ENCODE peak calls at places on chromosomes 5 and 9, in eight cellular contexts. One of them, this sample, is unnamed. For H3K27me3 and H3K36me3, the result is how much of the 10 kb centered on the place peaks cover.

GRCh38 chr5:37792976-37793328 is 46.9 kb downstream of the GDNF start:
- DNase-seq in transverse colon: no peak
- DNase-seq in heart left ventricle: no peak
- DNase-seq in stomach: no peak
- DNase-seq in cardiac muscle cell: no peak
- DNase-seq in CD8-positive, alpha-beta memory T cell: no peak
- DNase-seq in DND-41: no peak
- DNase-seq in H7: no peak
- DNase-seq in this sample: no peak

GRCh38 chr9:121750715-121751623 is 99.5 kb downstream of the DAB2IP start:
- DNase-seq in transverse colon: no peak
- DNase-seq in heart left ventricle: no peak
- DNase-seq in stomach: peak
- DNase-seq in cardiac muscle cell: no peak
- DNase-seq in CD8-positive, alpha-beta memory T cell: no peak
- DNase-seq in DND-41: no peak
- DNase-seq in H7: no peak
- DNase-seq in this sample: no peak

GRCh38 chr5:123875444-123876264 is 363.7 kb downstream of the CSNK1G3 start:
- DNase-seq in transverse colon: peak
- DNase-seq in heart left ventricle: no peak
- DNase-seq in stomach: no peak
- DNase-seq in cardiac muscle cell: peak
- DNase-seq in CD8-positive, alpha-beta memory T cell: no peak
- DNase-seq in DND-41: no peak
- DNase-seq in H7: peak
- DNase-seq in this sample: peak

GRCh38 chr5:168168978-168169696 is 122.3 kb upstream of the WWC1 start:
- DNase-seq in transverse colon: no peak
- DNase-seq in heart left ventricle: no peak
- DNase-seq in stomach: no peak
- DNase-seq in cardiac muscle cell: no peak
- DNase-seq in CD8-positive, alpha-beta memory T cell: no peak
- DNase-seq in DND-41: no peak
- DNase-seq in H7: no peak
- DNase-seq in this sample: no peak

GRCh38 chr9:75438716-75439115 is 350.4 kb downstream of the OSTF1 start:
- DNase-seq in transverse colon: no peak
- DNase-seq in heart left ventricle: no peak
- DNase-seq in stomach: no peak
- DNase-seq in cardiac muscle cell: no peak
- DNase-seq in CD8-positive, alpha-beta memory T cell: no peak
- DNase-seq in DND-41: no peak
- DNase-seq in H7: no peak
- DNase-seq in this sample: no peak

GRCh38 chr5:130110333-130110732 is 206.1 kb downstream of the CHSY3 start:
- DNase-seq in transverse colon: no peak
- DNase-seq in heart left ventricle: no peak
- DNase-seq in stomach: no peak
- DNase-seq in cardiac muscle cell: no peak
- DNase-seq in CD8-positive, alpha-beta memory T cell: no peak
- DNase-seq in DND-41: no peak
- DNase-seq in H7: no peak
- DNase-seq in this sample: peak

GRCh38 chr5:88606626-88607025 is 276.4 kb downstream of the MEF2C start:
- DNase-seq in transverse colon: no peak
- DNase-seq in heart left ventricle: no peak
- DNase-seq in stomach: no peak
- DNase-seq in cardiac muscle cell: no peak
- DNase-seq in CD8-positive, alpha-beta memory T cell: no peak
- DNase-seq in DND-41: no peak
- DNase-seq in H7: no peak
- DNase-seq in this sample: no peak

GRCh38 chr9:4850611-4851010 is 57.9 kb downstream of the RCL1 start:
- DNase-seq in transverse colon: no peak
- DNase-seq in heart left ventricle: no peak
- DNase-seq in stomach: no peak
- DNase-seq in cardiac muscle cell: no peak
- DNase-seq in CD8-positive, alpha-beta memory T cell: no peak
- DNase-seq in DND-41: no peak
- DNase-seq in H7: no peak
- DNase-seq in this sample: no peak

GRCh38 chr5:127206320-127207113 is 84.1 kb upstream of the MEGF10 start:
- DNase-seq in transverse colon: no peak
- DNase-seq in heart left ventricle: no peak
- DNase-seq in stomach: no peak
- DNase-seq in cardiac muscle cell: no peak
- DNase-seq in CD8-positive, alpha-beta memory T cell: no peak
- DNase-seq in DND-41: no peak
- DNase-seq in H7: no peak
- DNase-seq in this sample: no peak

GRCh38 chr9:134068742-134069535 is 1.1 kb upstream of the BRD3 start:
- DNase-seq in transverse colon: no peak
- DNase-seq in heart left ventricle: peak
- DNase-seq in stomach: peak
- DNase-seq in cardiac muscle cell: no peak
- DNase-seq in CD8-positive, alpha-beta memory T cell: no peak
- DNase-seq in DND-41: no peak
- DNase-seq in H7: peak
- DNase-seq in this sample: peak

GRCh38 chr5:124812771-124813358 is 66.4 kb upstream of the ZNF608 start:
- DNase-seq in transverse colon: no peak
- DNase-seq in heart left ventricle: no peak
- DNase-seq in stomach: no peak
- DNase-seq in cardiac muscle cell: no peak
- DNase-seq in CD8-positive, alpha-beta memory T cell: no peak
- DNase-seq in DND-41: no peak
- DNase-seq in H7: no peak
- DNase-seq in this sample: no peak

GRCh38 chr5:69250593-69250992 is 15.9 kb downstream of the CDK7 start:
- DNase-seq in transverse colon: no peak
- DNase-seq in heart left ventricle: no peak
- DNase-seq in stomach: no peak
- DNase-seq in cardiac muscle cell: no peak
- DNase-seq in CD8-positive, alpha-beta memory T cell: no peak
- DNase-seq in DND-41: no peak
- DNase-seq in H7: no peak
- DNase-seq in this sample: no peak

GRCh38 chr9:32419921-32420320 is 35.5 kb downstream of the ACO1 start:
- DNase-seq in transverse colon: no peak
- DNase-seq in heart left ventricle: no peak
- DNase-seq in stomach: no peak
- DNase-seq in cardiac muscle cell: no peak
- DNase-seq in CD8-positive, alpha-beta memory T cell: no peak
- DNase-seq in DND-41: no peak
- DNase-seq in H7: no peak
- DNase-seq in this sample: no peak

GRCh38 chr5:160747963-160748362 is 104.0 kb downstream of the ATP10B start:
- DNase-seq in transverse colon: peak
- DNase-seq in heart left ventricle: no peak
- DNase-seq in stomach: no peak
- DNase-seq in cardiac muscle cell: peak
- DNase-seq in CD8-positive, alpha-beta memory T cell: no peak
- DNase-seq in DND-41: peak
- DNase-seq in H7: no peak
- DNase-seq in this sample: no peak

GRCh38 chr5:173808079-173808808 is 79.9 kb upstream of the CPEB4 start:
- DNase-seq in transverse colon: no peak
- DNase-seq in heart left ventricle: no peak
- DNase-seq in stomach: no peak
- DNase-seq in cardiac muscle cell: no peak
- DNase-seq in CD8-positive, alpha-beta memory T cell: no peak
- DNase-seq in DND-41: no peak
- DNase-seq in H7: no peak
- DNase-seq in this sample: no peak

GRCh38 chr5:11182441-11183080 is 421.5 kb upstream of the DAP start:
- DNase-seq in transverse colon: no peak
- DNase-seq in heart left ventricle: no peak
- DNase-seq in stomach: no peak
- DNase-seq in cardiac muscle cell: peak
- DNase-seq in CD8-positive, alpha-beta memory T cell: no peak
- DNase-seq in DND-41: no peak
- DNase-seq in H7: peak
- DNase-seq in this sample: peak

GRCh38 chr5:159021360-159022177 is 78.1 kb downstream of the EBF1 start:
- DNase-seq in transverse colon: no peak
- DNase-seq in heart left ventricle: no peak
- DNase-seq in stomach: no peak
- DNase-seq in cardiac muscle cell: no peak
- DNase-seq in CD8-positive, alpha-beta memory T cell: no peak
- DNase-seq in DND-41: no peak
- DNase-seq in H7: no peak
- DNase-seq in this sample: peak

GRCh38 chr9:90969021-90969675 is 167.5 kb downstream of the SYK start:
- DNase-seq in transverse colon: no peak
- DNase-seq in heart left ventricle: no peak
- DNase-seq in stomach: no peak
- DNase-seq in cardiac muscle cell: no peak
- DNase-seq in CD8-positive, alpha-beta memory T cell: no peak
- DNase-seq in DND-41: no peak
- DNase-seq in H7: no peak
- DNase-seq in this sample: peak

GRCh38 chr9:90974007-90974406 is 172.4 kb downstream of the SYK start:
- DNase-seq in transverse colon: no peak
- DNase-seq in heart left ventricle: no peak
- DNase-seq in stomach: no peak
- DNase-seq in cardiac muscle cell: no peak
- DNase-seq in CD8-positive, alpha-beta memory T cell: no peak
- DNase-seq in DND-41: no peak
- DNase-seq in H7: no peak
- DNase-seq in this sample: no peak

GRCh38 chr9:90970603-90971002 is 169.0 kb downstream of the SYK start:
- DNase-seq in transverse colon: no peak
- DNase-seq in heart left ventricle: no peak
- DNase-seq in stomach: no peak
- DNase-seq in cardiac muscle cell: no peak
- DNase-seq in CD8-positive, alpha-beta memory T cell: no peak
- DNase-seq in DND-41: no peak
- DNase-seq in H7: no peak
- DNase-seq in this sample: no peak

GRCh38 chr9:90974643-90975245 is 173.1 kb downstream of the SYK start:
- DNase-seq in transverse colon: no peak
- DNase-seq in heart left ventricle: no peak
- DNase-seq in stomach: no peak
- DNase-seq in cardiac muscle cell: no peak
- DNase-seq in CD8-positive, alpha-beta memory T cell: no peak
- DNase-seq in DND-41: peak
- DNase-seq in H7: no peak
- DNase-seq in this sample: no peak

DNA sequence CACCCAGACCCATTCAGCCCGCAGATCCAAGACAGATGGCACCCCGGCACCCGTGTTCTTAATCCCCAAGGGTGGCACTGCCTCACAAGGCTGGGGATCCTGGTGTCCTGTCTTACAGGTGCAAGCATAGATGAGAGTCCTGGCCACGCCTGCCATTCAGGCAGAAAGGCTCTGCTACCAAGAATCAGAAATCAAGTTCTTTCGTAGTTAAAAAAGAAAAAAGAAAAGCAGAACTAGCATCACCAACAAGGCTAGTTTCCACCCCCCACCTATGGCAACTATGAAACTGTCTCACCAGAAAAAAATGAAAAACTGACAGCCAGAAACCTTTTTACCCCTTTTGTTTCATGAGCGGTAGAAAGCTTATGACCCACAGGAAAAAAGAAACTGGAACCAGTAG is 170.4 kb downstream of the SYK start:
- DNase-seq in transverse colon: peak
- DNase-seq in heart left ventricle: no peak
- DNase-seq in stomach: no peak
- DNase-seq in cardiac muscle cell: no peak
- DNase-seq in CD8-positive, alpha-beta memory T cell: no peak
- DNase-seq in DND-41: no peak
- DNase-seq in H7: no peak
- DNase-seq in this sample: no peak
- H3K27me3 ChIP-seq in transverse colon: under half
- H3K27me3 ChIP-seq in heart left ventricle: under half
- H3K27me3 ChIP-seq in stomach: under half
- H3K27me3 ChIP-seq in cardiac muscle cell: under half
- H3K27me3 ChIP-seq in CD8-positive, alpha-beta memory T cell: under half
- H3K27me3 ChIP-seq in DND-41: under half
- H3K27me3 ChIP-seq in H7: under half
- H3K27me3 ChIP-seq in this sample: under half

GRCh38 chr9:101408374-101409078 is 9.9 kb downstream of the ZNF189 start:
- DNase-seq in transverse colon: no peak
- DNase-seq in heart left ventricle: no peak
- DNase-seq in stomach: no peak
- DNase-seq in cardiac muscle cell: no peak
- DNase-seq in CD8-positive, alpha-beta memory T cell: no peak
- DNase-seq in DND-41: no peak
- DNase-seq in H7: no peak
- DNase-seq in this sample: no peak

GRCh38 chr9:101398930-101399640 is 434 bp downstream of the ZNF189 start:
- DNase-seq in transverse colon: peak
- DNase-seq in heart left ventricle: peak
- DNase-seq in stomach: peak
- DNase-seq in cardiac muscle cell: peak
- DNase-seq in CD8-positive, alpha-beta memory T cell: no peak
- DNase-seq in DND-41: no peak
- DNase-seq in H7: no peak
- DNase-seq in this sample: no peak

GRCh38 chr9:101399641-101399965 is 952 bp downstream of the ZNF189 start:
- DNase-seq in transverse colon: no peak
- DNase-seq in heart left ventricle: no peak
- DNase-seq in stomach: no peak
- DNase-seq in cardiac muscle cell: no peak
- DNase-seq in CD8-positive, alpha-beta memory T cell: no peak
- DNase-seq in DND-41: no peak
- DNase-seq in H7: no peak
- DNase-seq in this sample: no peak

GRCh38 chr9:101400120-101400519 is 1.5 kb downstream of the ZNF189 start:
- DNase-seq in transverse colon: peak
- DNase-seq in heart left ventricle: no peak
- DNase-seq in stomach: no peak
- DNase-seq in cardiac muscle cell: no peak
- DNase-seq in CD8-positive, alpha-beta memory T cell: no peak
- DNase-seq in DND-41: no peak
- DNase-seq in H7: no peak
- DNase-seq in this sample: no peak

GRCh38 chr9:101403886-101404285 is 5.2 kb downstream of the ZNF189 start:
- DNase-seq in transverse colon: no peak
- DNase-seq in heart left ventricle: no peak
- DNase-seq in stomach: no peak
- DNase-seq in cardiac muscle cell: no peak
- DNase-seq in CD8-positive, alpha-beta memory T cell: no peak
- DNase-seq in DND-41: no peak
- DNase-seq in H7: no peak
- DNase-seq in this sample: no peak
- H3K36me3 ChIP-seq in transverse colon: half or more
- H3K36me3 ChIP-seq in heart left ventricle: half or more
- H3K36me3 ChIP-seq in stomach: half or more
- H3K36me3 ChIP-seq in cardiac muscle cell: half or more
- H3K36me3 ChIP-seq in CD8-positive, alpha-beta memory T cell: half or more
- H3K36me3 ChIP-seq in DND-41: half or more
- H3K36me3 ChIP-seq in H7: under half
- H3K36me3 ChIP-seq in this sample: half or more

GRCh38 chr5:1363581-1363980 is 18.7 kb upstream of the CLPTM1L start:
- DNase-seq in transverse colon: no peak
- DNase-seq in heart left ventricle: no peak
- DNase-seq in stomach: no peak
- DNase-seq in cardiac muscle cell: no peak
- DNase-seq in CD8-positive, alpha-beta memory T cell: no peak
- DNase-seq in DND-41: no peak
- DNase-seq in H7: no peak
- DNase-seq in this sample: no peak
- H3K27me3 ChIP-seq in transverse colon: under half
- H3K27me3 ChIP-seq in heart left ventricle: under half
- H3K27me3 ChIP-seq in stomach: half or more
- H3K27me3 ChIP-seq in cardiac muscle cell: under half
- H3K27me3 ChIP-seq in CD8-positive, alpha-beta memory T cell: under half
- H3K27me3 ChIP-seq in DND-41: under half
- H3K27me3 ChIP-seq in H7: under half
- H3K27me3 ChIP-seq in this sample: under half

GRCh38 chr5:175098301-175098700 is 345.7 kb downstream of the DRD1 start:
- DNase-seq in transverse colon: no peak
- DNase-seq in heart left ventricle: no peak
- DNase-seq in stomach: no peak
- DNase-seq in cardiac muscle cell: peak
- DNase-seq in CD8-positive, alpha-beta memory T cell: no peak
- DNase-seq in DND-41: no peak
- DNase-seq in H7: no peak
- DNase-seq in this sample: no peak
- H3K36me3 ChIP-seq in transverse colon: under half
- H3K36me3 ChIP-seq in heart left ventricle: under half
- H3K36me3 ChIP-seq in stomach: under half
- H3K36me3 ChIP-seq in cardiac muscle cell: under half
- H3K36me3 ChIP-seq in CD8-positive, alpha-beta memory T cell: under half
- H3K36me3 ChIP-seq in DND-41: under half
- H3K36me3 ChIP-seq in H7: under half
- H3K36me3 ChIP-seq in this sample: under half

This sample was measured in WERI-Rb-1.